ENCODE peak calls at places on chromosome 13, in seven cellular contexts. One of them, this sample, is unnamed.

GRCh38 chr13:114174529-114174941 is 4.5 kb upstream of the CFAP97D2 start:
- DNase-seq in GF-D8: peak
- DNase-seq in fibroblast of lung: peak
- DNase-seq in activated naive CD8-positive, alpha-beta T cell treated with anti-CD3 and anti-CD28 coated beads for 36 hours: no peak
- DNase-seq in substantia nigra: no peak
- DNase-seq in stimulated activated CD8-positive, alpha-beta memory T cell treated with anti-CD3 and anti-CD28 coated beads, Interleukin-2, amount 100 ng/mL, for 48 hours: no peak
- DNase-seq in T47D: no peak
- DNase-seq in this sample: no peak

GRCh38 chr13:41944229-41944628 is 16.7 kb downstream of the VWA8 start:
- DNase-seq in GF-D8: no peak
- DNase-seq in fibroblast of lung: no peak
- DNase-seq in activated naive CD8-positive, alpha-beta T cell treated with anti-CD3 and anti-CD28 coated beads for 36 hours: no peak
- DNase-seq in substantia nigra: no peak
- DNase-seq in stimulated activated CD8-positive, alpha-beta memory T cell treated with anti-CD3 and anti-CD28 coated beads, Interleukin-2, amount 100 ng/mL, for 48 hours: no peak
- DNase-seq in T47D: no peak
- DNase-seq in this sample: no peak

GRCh38 chr13:74990992-74991391 is 491.0 kb downstream of the TBC1D4 start:
- DNase-seq in GF-D8: no peak
- DNase-seq in fibroblast of lung: no peak
- DNase-seq in activated naive CD8-positive, alpha-beta T cell treated with anti-CD3 and anti-CD28 coated beads for 36 hours: no peak
- DNase-seq in substantia nigra: no peak
- DNase-seq in stimulated activated CD8-positive, alpha-beta memory T cell treated with anti-CD3 and anti-CD28 coated beads, Interleukin-2, amount 100 ng/mL, for 48 hours: no peak
- DNase-seq in T47D: no peak
- DNase-seq in this sample: no peak

GRCh38 chr13:19154843-19155242 is 26.8 kb downstream of the TUBA3C start:
- DNase-seq in GF-D8: no peak
- DNase-seq in fibroblast of lung: no peak
- DNase-seq in activated naive CD8-positive, alpha-beta T cell treated with anti-CD3 and anti-CD28 coated beads for 36 hours: no peak
- DNase-seq in substantia nigra: no peak
- DNase-seq in stimulated activated CD8-positive, alpha-beta memory T cell treated with anti-CD3 and anti-CD28 coated beads, Interleukin-2, amount 100 ng/mL, for 48 hours: no peak
- DNase-seq in T47D: no peak
- DNase-seq in this sample: no peak

GRCh38 chr13:44276061-44276460 is 97.6 kb upstream of the SERP2 start:
- DNase-seq in GF-D8: no peak
- DNase-seq in fibroblast of lung: no peak
- DNase-seq in activated naive CD8-positive, alpha-beta T cell treated with anti-CD3 and anti-CD28 coated beads for 36 hours: no peak
- DNase-seq in substantia nigra: no peak
- DNase-seq in stimulated activated CD8-positive, alpha-beta memory T cell treated with anti-CD3 and anti-CD28 coated beads, Interleukin-2, amount 100 ng/mL, for 48 hours: no peak
- DNase-seq in T47D: no peak
- DNase-seq in this sample: no peak

GRCh38 chr13:76848596-76848995 is 37.6 kb downstream of the KCTD12 start:
- DNase-seq in GF-D8: no peak
- DNase-seq in fibroblast of lung: peak
- DNase-seq in activated naive CD8-positive, alpha-beta T cell treated with anti-CD3 and anti-CD28 coated beads for 36 hours: no peak
- DNase-seq in substantia nigra: no peak
- DNase-seq in stimulated activated CD8-positive, alpha-beta memory T cell treated with anti-CD3 and anti-CD28 coated beads, Interleukin-2, amount 100 ng/mL, for 48 hours: no peak
- DNase-seq in T47D: no peak
- DNase-seq in this sample: no peak

GRCh38 chr13:43786766-43787517 is at the start of gene ENOX1:
- DNase-seq in GF-D8: no peak
- DNase-seq in fibroblast of lung: peak
- DNase-seq in activated naive CD8-positive, alpha-beta T cell treated with anti-CD3 and anti-CD28 coated beads for 36 hours: peak
- DNase-seq in substantia nigra: peak
- DNase-seq in stimulated activated CD8-positive, alpha-beta memory T cell treated with anti-CD3 and anti-CD28 coated beads, Interleukin-2, amount 100 ng/mL, for 48 hours: peak
- DNase-seq in T47D: peak
- DNase-seq in this sample: peak

GRCh38 chr13:114132419-114133121 is at the start of gene RASA3:
- DNase-seq in GF-D8: peak
- DNase-seq in fibroblast of lung: peak
- DNase-seq in activated naive CD8-positive, alpha-beta T cell treated with anti-CD3 and anti-CD28 coated beads for 36 hours: peak
- DNase-seq in substantia nigra: peak
- DNase-seq in stimulated activated CD8-positive, alpha-beta memory T cell treated with anti-CD3 and anti-CD28 coated beads, Interleukin-2, amount 100 ng/mL, for 48 hours: peak
- DNase-seq in T47D: peak
- DNase-seq in this sample: peak

GRCh38 chr13:30679483-30680330 is 55.6 kb upstream of the ALOX5AP start:
- DNase-seq in GF-D8: no peak
- DNase-seq in fibroblast of lung: peak
- DNase-seq in activated naive CD8-positive, alpha-beta T cell treated with anti-CD3 and anti-CD28 coated beads for 36 hours: no peak
- DNase-seq in substantia nigra: no peak
- DNase-seq in stimulated activated CD8-positive, alpha-beta memory T cell treated with anti-CD3 and anti-CD28 coated beads, Interleukin-2, amount 100 ng/mL, for 48 hours: no peak
- DNase-seq in T47D: peak
- DNase-seq in this sample: peak

GRCh38 chr13:113176822-113177221 is 18.4 kb downstream of the PROZ start:
- DNase-seq in GF-D8: no peak
- DNase-seq in fibroblast of lung: no peak
- DNase-seq in activated naive CD8-positive, alpha-beta T cell treated with anti-CD3 and anti-CD28 coated beads for 36 hours: no peak
- DNase-seq in substantia nigra: no peak
- DNase-seq in stimulated activated CD8-positive, alpha-beta memory T cell treated with anti-CD3 and anti-CD28 coated beads, Interleukin-2, amount 100 ng/mL, for 48 hours: no peak
- DNase-seq in T47D: no peak
- DNase-seq in this sample: no peak

GRCh38 chr13:20843177-20843576 is 59.4 kb downstream of the XPO4 start:
- DNase-seq in GF-D8: no peak
- DNase-seq in fibroblast of lung: peak
- DNase-seq in activated naive CD8-positive, alpha-beta T cell treated with anti-CD3 and anti-CD28 coated beads for 36 hours: no peak
- DNase-seq in substantia nigra: no peak
- DNase-seq in stimulated activated CD8-positive, alpha-beta memory T cell treated with anti-CD3 and anti-CD28 coated beads, Interleukin-2, amount 100 ng/mL, for 48 hours: no peak
- DNase-seq in T47D: no peak
- DNase-seq in this sample: no peak

GRCh38 chr13:75324413-75324940 is 157.5 kb downstream of the TBC1D4 start:
- DNase-seq in GF-D8: no peak
- DNase-seq in fibroblast of lung: no peak
- DNase-seq in activated naive CD8-positive, alpha-beta T cell treated with anti-CD3 and anti-CD28 coated beads for 36 hours: no peak
- DNase-seq in substantia nigra: no peak
- DNase-seq in stimulated activated CD8-positive, alpha-beta memory T cell treated with anti-CD3 and anti-CD28 coated beads, Interleukin-2, amount 100 ng/mL, for 48 hours: no peak
- DNase-seq in T47D: no peak
- DNase-seq in this sample: no peak

GRCh38 chr13:113564331-113565023 is 20.1 kb upstream of the TFDP1 start:
- DNase-seq in GF-D8: no peak
- DNase-seq in fibroblast of lung: no peak
- DNase-seq in activated naive CD8-positive, alpha-beta T cell treated with anti-CD3 and anti-CD28 coated beads for 36 hours: no peak
- DNase-seq in substantia nigra: no peak
- DNase-seq in stimulated activated CD8-positive, alpha-beta memory T cell treated with anti-CD3 and anti-CD28 coated beads, Interleukin-2, amount 100 ng/mL, for 48 hours: no peak
- DNase-seq in T47D: no peak
- DNase-seq in this sample: no peak

This sample was measured in posterior cingulate gyrus.